ENCODE peak calls at places on chromosomes 11 and 22, in six cellular contexts. Y is dorsolateral prefrontal cortex, J is H9, Z is lung, A is T follicular helper cell, G is fibroblast of the conjunctiva. L is an unnamed sample.

GRCh38 chr11:11243790-11244469 is 109.1 kb downstream of the CSNK2A3 start:
- DNase-seq in Y (no peak), J (peak), Z (peak), A (peak), G (no peak), L (no peak)

GRCh38 chr11:75191330-75191717 is 40.4 kb downstream of the SLCO2B1 start:
- DNase-seq in Y (no peak), J (no peak), Z (no peak), A (no peak), G (no peak), L (no peak)

GRCh38 chr22:44063462-44064371 is 39.6 kb downstream of the PARVB start:
- DNase-seq in Y (no peak), J (no peak), Z (no peak), A (no peak), G (no peak), L (no peak)

GRCh38 chr11:1237128-1237580 is 14.3 kb downstream of the MUC5B start:
- DNase-seq in Y (no peak), J (no peak), Z (no peak), A (no peak), G (no peak), L (no peak)

GRCh38 chr22:41563051-41563711 is 2.4 kb downstream of the CSDC2 start:
- DNase-seq in Y (no peak), J (peak), Z (no peak), A (no peak), G (no peak), L (peak)

GRCh38 chr22:31561238-31561887 is 65.0 kb downstream of the SFI1 start:
- DNase-seq in Y (peak), J (peak), Z (peak), A (peak), G (peak), L (peak)

GRCh38 chr22:46240917-46241316 is 9.2 kb downstream of the CDPF1 start:
- DNase-seq in Y (no peak), J (no peak), Z (no peak), A (no peak), G (no peak), L (no peak)

GRCh38 chr11:9688716-9689511 is 25.0 kb downstream of the SWAP70 start:
- DNase-seq in Y (peak), J (no peak), Z (no peak), A (no peak), G (peak), L (peak)

GRCh38 chr11:11940551-11940950 is 67.9 kb downstream of the DKK3 start:
- DNase-seq in Y (no peak), J (no peak), Z (no peak), A (no peak), G (no peak), L (no peak)

GRCh38 chr11:119933164-119933563 is 204.2 kb upstream of the NECTIN1 start:
- DNase-seq in Y (no peak), J (no peak), Z (no peak), A (no peak), G (no peak), L (no peak)

GRCh38 chr11:104556606-104557301 is 341.5 kb downstream of the CASP12 start:
- DNase-seq in Y (no peak), J (no peak), Z (no peak), A (no peak), G (no peak), L (no peak)

GRCh38 chr11:134654161-134654915 is 242.3 kb upstream of the B3GAT1 start:
- DNase-seq in Y (peak), J (peak), Z (peak), A (no peak), G (no peak), L (no peak)

GRCh38 chr11:877565-877964 is 33.0 kb downstream of the CHID1 start:
- DNase-seq in Y (no peak), J (peak), Z (no peak), A (no peak), G (no peak), L (no peak)

GRCh38 chr11:75523811-75524401 is 1.8 kb downstream of the GDPD5 start:
- DNase-seq in Y (no peak), J (no peak), Z (no peak), A (no peak), G (no peak), L (no peak)

GRCh38 chr11:64372802-64373597 is 14.0 kb downstream of the RPS6KA4 start:
- DNase-seq in Y (peak), J (peak), Z (no peak), A (no peak), G (no peak), L (no peak)

GRCh38 chr11:32266611-32267010 is 168.7 kb downstream of the WT1 start:
- DNase-seq in Y (no peak), J (no peak), Z (no peak), A (no peak), G (no peak), L (no peak)

GRCh38 chr11:118306556-118306955 is 2.0 kb downstream of the CD3E start:
- DNase-seq in Y (no peak), J (no peak), Z (no peak), A (no peak), G (no peak), L (no peak)

GRCh38 chr11:2155511-2155910 is 5.5 kb downstream of the INS start:
- DNase-seq in Y (no peak), J (no peak), Z (no peak), A (no peak), G (no peak), L (no peak)

GRCh38 chr11:100546714-100547113 is 140.4 kb upstream of the ARHGAP42 start:
- DNase-seq in Y (no peak), J (no peak), Z (no peak), A (no peak), G (no peak), L (peak)

GRCh38 chr22:22485524-22485923 is 23.0 kb downstream of the ZNF280B start:
- DNase-seq in Y (no peak), J (no peak), Z (no peak), A (no peak), G (no peak), L (no peak)

GRCh38 chr11:16512163-16512562 is 155.8 kb upstream of the SOX6 start:
- DNase-seq in Y (no peak), J (no peak), Z (no peak), A (no peak), G (no peak), L (no peak)

GRCh38 chr11:71342116-71342515 is 89.7 kb upstream of the SHANK2 start:
- DNase-seq in Y (no peak), J (no peak), Z (no peak), A (no peak), G (no peak), L (no peak)

GRCh38 chr11:119483341-119483880 is 60.4 kb upstream of the THY1 start:
- DNase-seq in Y (no peak), J (peak), Z (no peak), A (no peak), G (no peak), L (no peak)

GRCh38 chr11:26994579-26995210 is 783 bp downstream of the FIBIN start:
- DNase-seq in Y (no peak), J (peak), Z (no peak), A (no peak), G (no peak), L (no peak)

GRCh38 chr11:128212324-128212723 is 375.0 kb downstream of the ETS1 start:
- DNase-seq in Y (no peak), J (no peak), Z (no peak), A (no peak), G (no peak), L (no peak)

GRCh38 chr11:27447288-27447914 is 25.2 kb downstream of the LGR4 start:
- DNase-seq in Y (no peak), J (no peak), Z (no peak), A (no peak), G (no peak), L (no peak)

GRCh38 chr11:68204402-68204801 is 8.7 kb downstream of the KMT5B start:
- DNase-seq in Y (no peak), J (no peak), Z (no peak), A (no peak), G (no peak), L (no peak)

GRCh38 chr11:27916541-27917100 is 191.3 kb downstream of the KIF18A start:
- DNase-seq in Y (no peak), J (no peak), Z (no peak), A (no peak), G (no peak), L (peak)

GRCh38 chr11:31521497-31522150 is 12.1 kb downstream of the ELP4 start:
- DNase-seq in Y (no peak), J (no peak), Z (no peak), A (no peak), G (no peak), L (no peak)

GRCh38 chr11:69369945-69370344 is 76.0 kb downstream of the MYEOV start:
- DNase-seq in Y (no peak), J (no peak), Z (no peak), A (no peak), G (no peak), L (no peak)

GRCh38 chr22:37094239-37094638 is 15.3 kb downstream of the TMPRSS6 start:
- DNase-seq in Y (no peak), J (no peak), Z (no peak), A (no peak), G (no peak), L (no peak)

GRCh38 chr11:92550411-92550810 is 325.8 kb downstream of the FAT3 start:
- DNase-seq in Y (no peak), J (peak), Z (no peak), A (no peak), G (no peak), L (no peak)

GRCh38 chr11:32290783-32291182 is 144.6 kb downstream of the WT1 start:
- DNase-seq in Y (peak), J (no peak), Z (no peak), A (no peak), G (no peak), L (no peak)

GRCh38 chr11:763549-764321 is 13.6 kb downstream of the GATD1 start:
- DNase-seq in Y (no peak), J (peak), Z (no peak), A (no peak), G (no peak), L (no peak)

GRCh38 chr11:61647529-61647928 is 32.7 kb upstream of the DAGLA start:
- DNase-seq in Y (no peak), J (no peak), Z (no peak), A (no peak), G (no peak), L (no peak)

GRCh38 chr11:69419662-69420061 is 61.8 kb upstream of the LINC01488 start:
- DNase-seq in Y (no peak), J (no peak), Z (no peak), A (no peak), G (no peak), L (no peak)

L was measured in skeletal muscle cell.